ENCODE peak calls at places on chromosomes 12 and 14, in eight cellular contexts. R is NCI-H446 treated with DMSO at 0.1 percent for 48 hours, H is activated T-cell treated with anti-CD3 and anti-CD28 coated beads for 1 hour, M is T-helper 2 cell, V is NCI-H345, G is HuH-7, W is neural progenitor cell, K is HEK293T. O is an unnamed sample.

GRCh38 chr12:57772429-57773322 is at the start of gene EEF1AKMT3:
- DNase-seq in K (peak; percentile 67), M (peak; percentile 14), R (peak; percentile 52), V (peak; percentile 45), H (no peak), W (peak; percentile 71), G (peak; percentile 71), O (peak; percentile 42)

GRCh38 chr12:60704171-60704914 is 1108.5 kb downstream of the SLC16A7 start:
- DNase-seq in M (no peak), W (no peak), H (no peak), G (no peak), R (no peak), V (no peak), K (no peak), O (no peak)

GRCh38 chr12:103901518-103902173 is 28.6 kb upstream of the HSP90B1 start:
- DNase-seq in H (peak; percentile 15), W (no peak), M (peak; percentile 33), K (no peak), V (no peak), R (no peak), G (no peak), O (no peak)

GRCh38 chr12:84058136-84058535 is 854.5 kb downstream of the SLC6A15 start:
- DNase-seq in W (peak; percentile 9), H (no peak), G (no peak), V (no peak), R (no peak), M (no peak), K (peak; percentile 5), O (no peak)

GRCh38 chr12:64744422-64745258 is 14.6 kb downstream of the GNS start:
- DNase-seq in H (no peak), R (no peak), W (no peak), V (no peak), K (no peak), M (no peak), G (no peak), O (no peak)

GRCh38 chr14:77044776-77045569 is 16.5 kb upstream of the IRF2BPL start:
- DNase-seq in G (no peak), V (no peak), H (no peak), W (no peak), K (no peak), M (no peak), R (no peak), O (peak; percentile 69)

GRCh38 chr14:99266181-99267178 is 5.5 kb downstream of the BCL11B start:
- DNase-seq in G (peak; percentile 77), V (peak; percentile 85), M (peak; percentile 86), H (peak; percentile 84), K (peak; percentile 74), R (peak; percentile 32), W (peak; percentile 91), O (peak; percentile 91)

GRCh38 chr14:67241416-67242362 is at the start of gene PALS1:
- DNase-seq in W (no peak), K (peak; percentile 58), H (no peak), R (no peak), V (peak; percentile 70), M (no peak), G (no peak), O (peak; percentile 68)

GRCh38 chr12:42798811-42799438 is 209.4 kb upstream of the PRICKLE1 start:
- DNase-seq in W (no peak), R (no peak), K (no peak), V (no peak), M (no peak), G (no peak), H (no peak), O (no peak)

GRCh38 chr12:99476956-99477355 is 170.6 kb upstream of the GARIN6 start:
- DNase-seq in G (no peak), H (no peak), R (no peak), M (no peak), K (no peak), W (no peak), V (peak; percentile 22), O (no peak)

GRCh38 chr12:53949631-53950440 is 4.9 kb upstream of the HOXC12 start:
- DNase-seq in K (peak; percentile 38), R (no peak), G (peak; percentile 65), W (no peak), V (peak; percentile 23), M (no peak), H (no peak), O (no peak)

GRCh38 chr12:22321620-22322019 is 12.9 kb downstream of the ST8SIA1 start:
- DNase-seq in G (no peak), V (no peak), M (no peak), R (no peak), H (no peak), K (no peak), W (peak; percentile 7), O (no peak)

GRCh38 chr12:75825686-75826085 is 205.9 kb downstream of the PHLDA1 start:
- DNase-seq in K (no peak), R (no peak), M (no peak), H (no peak), W (no peak), V (no peak), G (no peak), O (no peak)

GRCh38 chr12:75591628-75592027 is 80.2 kb upstream of the KRR1 start:
- DNase-seq in H (no peak), R (peak; percentile 83), M (no peak), V (no peak), W (no peak), G (no peak), K (no peak), O (peak; percentile 85)